ENCODE peak calls at places on chromosome 6, in seven cellular contexts. J is Daoy, M is left ventricle myocardium superior, A is LHCN-M2, P is lower lobe of right lung, S is GM23248, W is RWPE1. N is an unnamed sample.

GRCh38 chr6:167925011-167925410 is 72.5 kb upstream of the KIF25 start:
- DNase-seq in J (no peak), M (no peak), A (no peak), P (no peak), S (no peak), W (no peak), N (no peak)

GRCh38 chr6:53236241-53236640 is 87.6 kb upstream of the GCM1 start:
- DNase-seq in J (no peak), M (no peak), A (no peak), P (no peak), S (no peak), W (no peak), N (no peak)

GRCh38 chr6:16433338-16433737 is 195.0 kb downstream of the GMPR start:
- DNase-seq in J (no peak), M (no peak), A (no peak), P (no peak), S (no peak), W (no peak), N (no peak)

GRCh38 chr6:10759312-10759839 is 11.8 kb downstream of the TMEM14B start:
- DNase-seq in J (peak; percentile 92), M (no peak), A (peak; percentile 89), P (no peak), S (peak; percentile 87), W (peak; percentile 75), N (peak; percentile 29)

GRCh38 chr6:16320533-16321340 is 82.3 kb downstream of the GMPR start:
- DNase-seq in J (no peak), M (peak; percentile 40), A (no peak), P (no peak), S (peak; percentile 87), W (no peak), N (no peak)

GRCh38 chr6:33749401-33749800 is 2.7 kb upstream of the IP6K3 start:
- DNase-seq in J (no peak), M (no peak), A (no peak), P (no peak), S (no peak), W (no peak), N (no peak)

GRCh38 chr6:4559281-4559875 is 216.8 kb upstream of the CDYL start:
- DNase-seq in J (no peak), M (no peak), A (no peak), P (no peak), S (no peak), W (no peak), N (no peak)

GRCh38 chr6:34151321-34152041 is 5.6 kb upstream of the GRM4 start:
- DNase-seq in J (no peak), M (no peak), A (no peak), P (no peak), S (no peak), W (no peak), N (no peak)

GRCh38 chr6:27188206-27188884 is 59.2 kb upstream of the PRSS16 start:
- DNase-seq in J (peak; percentile 89), M (peak; percentile 58), A (peak; percentile 74), P (peak; percentile 59), S (peak; percentile 91), W (peak; percentile 70), N (no peak)

GRCh38 chr6:165098165-165098564 is 211.2 kb downstream of the C6orf118 start:
- DNase-seq in J (no peak), M (no peak), A (no peak), P (no peak), S (peak; percentile 32), W (no peak), N (no peak)

GRCh38 chr6:134816780-134817179 is 133.1 kb downstream of the ALDH8A1 start:
- DNase-seq in J (peak; percentile 49), M (no peak), A (peak; percentile 76), P (no peak), S (peak; percentile 30), W (no peak), N (no peak)

GRCh38 chr6:7148100-7148822 is 40.5 kb downstream of the RREB1 start:
- DNase-seq in J (peak; percentile 73), M (no peak), A (peak; percentile 87), P (no peak), S (peak; percentile 92), W (peak; percentile 84), N (peak; percentile 53)

GRCh38 chr6:34027445-34027936 is 118.4 kb downstream of the GRM4 start:
- DNase-seq in J (peak; percentile 67), M (peak; percentile 72), A (peak; percentile 30), P (no peak), S (peak; percentile 70), W (peak; percentile 52), N (peak; percentile 74)

GRCh38 chr6:137161975-137162374 is 11.5 kb downstream of the IL22RA2 start:
- DNase-seq in J (peak; percentile 19), M (peak; percentile 38), A (no peak), P (no peak), S (no peak), W (peak; percentile 30), N (no peak)

GRCh38 chr6:25525078-25525477 is 126.9 kb upstream of the SCGN start:
- DNase-seq in J (no peak), M (no peak), A (no peak), P (no peak), S (no peak), W (no peak), N (no peak)

GRCh38 chr6:2688416-2689064 is 62.2 kb downstream of the MYLK4 start:
- DNase-seq in J (peak; percentile 81), M (no peak), A (peak; percentile 92), P (no peak), S (peak; percentile 93), W (peak; percentile 82), N (peak; percentile 76)

GRCh38 chr6:72724545-72724944 is 102.7 kb downstream of the KCNQ5 start:
- DNase-seq in J (no peak), M (no peak), A (peak; percentile 59), P (no peak), S (peak; percentile 30), W (no peak), N (no peak)

N was measured in H54.